ENCODE peak calls at places on chromosomes 4 and X, in seven cellular contexts. One of them, this sample, is unnamed.

GRCh38 chrX:150790021-150790420 is 96.8 kb downstream of the MTMR1 start:
- DNase-seq in T-helper 9 cell: no peak
- DNase-seq in activated CD4-positive, CD25-positive, alpha-beta regulatory T cell treated with anti-CD3 and anti-CD28 coated beads, Interleukin-2, amount 50 U/mL, for 72 hours: no peak
- DNase-seq in lower leg skin: no peak
- DNase-seq in fibroblast of mammary gland: no peak
- DNase-seq in GM10248: no peak
- DNase-seq in stimulated activated CD4-positive, alpha-beta T cell treated with anti-CD3 and anti-CD28 coated beads, Interleukin-12 subunit alpha, Interleukin-12 subunit beta, amount 100 ng/mL, for 24 hours: no peak
- DNase-seq in this sample: no peak

GRCh38 chr4:2763511-2763967 is 7.4 kb upstream of the TNIP2 start:
- DNase-seq in fibroblast of mammary gland: peak
- DNase-seq in T-helper 9 cell: no peak
- DNase-seq in GM10248: peak
- DNase-seq in lower leg skin: no peak
- DNase-seq in activated CD4-positive, CD25-positive, alpha-beta regulatory T cell treated with anti-CD3 and anti-CD28 coated beads, Interleukin-2, amount 50 U/mL, for 72 hours: no peak
- DNase-seq in stimulated activated CD4-positive, alpha-beta T cell treated with anti-CD3 and anti-CD28 coated beads, Interleukin-12 subunit alpha, Interleukin-12 subunit beta, amount 100 ng/mL, for 24 hours: no peak
- DNase-seq in this sample: no peak

GRCh38 chr4:141635726-141636076 is 682 bp upstream of the IL15 start:
- DNase-seq in GM10248: peak
- DNase-seq in stimulated activated CD4-positive, alpha-beta T cell treated with anti-CD3 and anti-CD28 coated beads, Interleukin-12 subunit alpha, Interleukin-12 subunit beta, amount 100 ng/mL, for 24 hours: no peak
- DNase-seq in activated CD4-positive, CD25-positive, alpha-beta regulatory T cell treated with anti-CD3 and anti-CD28 coated beads, Interleukin-2, amount 50 U/mL, for 72 hours: no peak
- DNase-seq in T-helper 9 cell: no peak
- DNase-seq in fibroblast of mammary gland: no peak
- DNase-seq in lower leg skin: no peak
- DNase-seq in this sample: no peak

GRCh38 chr4:73859614-73860088 is 6.6 kb downstream of the PF4V1 start:
- DNase-seq in lower leg skin: no peak
- DNase-seq in GM10248: no peak
- DNase-seq in stimulated activated CD4-positive, alpha-beta T cell treated with anti-CD3 and anti-CD28 coated beads, Interleukin-12 subunit alpha, Interleukin-12 subunit beta, amount 100 ng/mL, for 24 hours: no peak
- DNase-seq in activated CD4-positive, CD25-positive, alpha-beta regulatory T cell treated with anti-CD3 and anti-CD28 coated beads, Interleukin-2, amount 50 U/mL, for 72 hours: no peak
- DNase-seq in T-helper 9 cell: no peak
- DNase-seq in fibroblast of mammary gland: no peak
- DNase-seq in this sample: no peak

GRCh38 chrX:8323356-8323755 is 141.3 kb upstream of the VCX3B start:
- DNase-seq in lower leg skin: no peak
- DNase-seq in activated CD4-positive, CD25-positive, alpha-beta regulatory T cell treated with anti-CD3 and anti-CD28 coated beads, Interleukin-2, amount 50 U/mL, for 72 hours: no peak
- DNase-seq in T-helper 9 cell: no peak
- DNase-seq in fibroblast of mammary gland: no peak
- DNase-seq in stimulated activated CD4-positive, alpha-beta T cell treated with anti-CD3 and anti-CD28 coated beads, Interleukin-12 subunit alpha, Interleukin-12 subunit beta, amount 100 ng/mL, for 24 hours: no peak
- DNase-seq in GM10248: no peak
- DNase-seq in this sample: no peak

GRCh38 chrX:123489011-123489410 is 243.8 kb downstream of the THOC2 start:
- DNase-seq in stimulated activated CD4-positive, alpha-beta T cell treated with anti-CD3 and anti-CD28 coated beads, Interleukin-12 subunit alpha, Interleukin-12 subunit beta, amount 100 ng/mL, for 24 hours: no peak
- DNase-seq in fibroblast of mammary gland: peak
- DNase-seq in T-helper 9 cell: no peak
- DNase-seq in activated CD4-positive, CD25-positive, alpha-beta regulatory T cell treated with anti-CD3 and anti-CD28 coated beads, Interleukin-2, amount 50 U/mL, for 72 hours: no peak
- DNase-seq in GM10248: no peak
- DNase-seq in lower leg skin: no peak
- DNase-seq in this sample: no peak

GRCh38 chrX:153521034-153521433 is 3.6 kb downstream of the ATP2B3 start:
- DNase-seq in T-helper 9 cell: no peak
- DNase-seq in activated CD4-positive, CD25-positive, alpha-beta regulatory T cell treated with anti-CD3 and anti-CD28 coated beads, Interleukin-2, amount 50 U/mL, for 72 hours: no peak
- DNase-seq in stimulated activated CD4-positive, alpha-beta T cell treated with anti-CD3 and anti-CD28 coated beads, Interleukin-12 subunit alpha, Interleukin-12 subunit beta, amount 100 ng/mL, for 24 hours: no peak
- DNase-seq in lower leg skin: no peak
- DNase-seq in fibroblast of mammary gland: peak
- DNase-seq in GM10248: no peak
- DNase-seq in this sample: no peak

GRCh38 chr4:74319506-74319905 is 11.2 kb downstream of the EPGN start:
- DNase-seq in fibroblast of mammary gland: no peak
- DNase-seq in GM10248: no peak
- DNase-seq in stimulated activated CD4-positive, alpha-beta T cell treated with anti-CD3 and anti-CD28 coated beads, Interleukin-12 subunit alpha, Interleukin-12 subunit beta, amount 100 ng/mL, for 24 hours: no peak
- DNase-seq in activated CD4-positive, CD25-positive, alpha-beta regulatory T cell treated with anti-CD3 and anti-CD28 coated beads, Interleukin-2, amount 50 U/mL, for 72 hours: no peak
- DNase-seq in T-helper 9 cell: no peak
- DNase-seq in lower leg skin: no peak
- DNase-seq in this sample: no peak

GRCh38 chr4:138861130-138861529 is 154.5 kb upstream of the NOCT start:
- DNase-seq in T-helper 9 cell: no peak
- DNase-seq in stimulated activated CD4-positive, alpha-beta T cell treated with anti-CD3 and anti-CD28 coated beads, Interleukin-12 subunit alpha, Interleukin-12 subunit beta, amount 100 ng/mL, for 24 hours: no peak
- DNase-seq in activated CD4-positive, CD25-positive, alpha-beta regulatory T cell treated with anti-CD3 and anti-CD28 coated beads, Interleukin-2, amount 50 U/mL, for 72 hours: no peak
- DNase-seq in GM10248: no peak
- DNase-seq in lower leg skin: no peak
- DNase-seq in fibroblast of mammary gland: no peak
- DNase-seq in this sample: no peak

GRCh38 chr4:31236635-31237173 is 516.5 kb downstream of the PCDH7 start:
- DNase-seq in stimulated activated CD4-positive, alpha-beta T cell treated with anti-CD3 and anti-CD28 coated beads, Interleukin-12 subunit alpha, Interleukin-12 subunit beta, amount 100 ng/mL, for 24 hours: no peak
- DNase-seq in fibroblast of mammary gland: no peak
- DNase-seq in GM10248: no peak
- DNase-seq in activated CD4-positive, CD25-positive, alpha-beta regulatory T cell treated with anti-CD3 and anti-CD28 coated beads, Interleukin-2, amount 50 U/mL, for 72 hours: no peak
- DNase-seq in lower leg skin: no peak
- DNase-seq in T-helper 9 cell: no peak
- DNase-seq in this sample: no peak

GRCh38 chr4:105902550-105903262 is 7.4 kb downstream of the NPNT start:
- DNase-seq in stimulated activated CD4-positive, alpha-beta T cell treated with anti-CD3 and anti-CD28 coated beads, Interleukin-12 subunit alpha, Interleukin-12 subunit beta, amount 100 ng/mL, for 24 hours: no peak
- DNase-seq in fibroblast of mammary gland: no peak
- DNase-seq in T-helper 9 cell: no peak
- DNase-seq in lower leg skin: no peak
- DNase-seq in GM10248: no peak
- DNase-seq in activated CD4-positive, CD25-positive, alpha-beta regulatory T cell treated with anti-CD3 and anti-CD28 coated beads, Interleukin-2, amount 50 U/mL, for 72 hours: no peak
- DNase-seq in this sample: no peak

GRCh38 chr4:159103406-159104131 is 690 bp downstream of the RAPGEF2 start:
- DNase-seq in stimulated activated CD4-positive, alpha-beta T cell treated with anti-CD3 and anti-CD28 coated beads, Interleukin-12 subunit alpha, Interleukin-12 subunit beta, amount 100 ng/mL, for 24 hours: peak
- DNase-seq in lower leg skin: peak
- DNase-seq in T-helper 9 cell: peak
- DNase-seq in GM10248: peak
- DNase-seq in activated CD4-positive, CD25-positive, alpha-beta regulatory T cell treated with anti-CD3 and anti-CD28 coated beads, Interleukin-2, amount 50 U/mL, for 72 hours: peak
- DNase-seq in fibroblast of mammary gland: peak
- DNase-seq in this sample: no peak

GRCh38 chrX:11665144-11666040 is at the start of gene ARHGAP6:
- DNase-seq in stimulated activated CD4-positive, alpha-beta T cell treated with anti-CD3 and anti-CD28 coated beads, Interleukin-12 subunit alpha, Interleukin-12 subunit beta, amount 100 ng/mL, for 24 hours: no peak
- DNase-seq in T-helper 9 cell: no peak
- DNase-seq in activated CD4-positive, CD25-positive, alpha-beta regulatory T cell treated with anti-CD3 and anti-CD28 coated beads, Interleukin-2, amount 50 U/mL, for 72 hours: no peak
- DNase-seq in fibroblast of mammary gland: peak
- DNase-seq in lower leg skin: peak
- DNase-seq in GM10248: peak
- DNase-seq in this sample: peak

GRCh38 chrX:104343408-104344129 is 88.8 kb upstream of the ESX1 start:
- DNase-seq in lower leg skin: no peak
- DNase-seq in stimulated activated CD4-positive, alpha-beta T cell treated with anti-CD3 and anti-CD28 coated beads, Interleukin-12 subunit alpha, Interleukin-12 subunit beta, amount 100 ng/mL, for 24 hours: peak
- DNase-seq in activated CD4-positive, CD25-positive, alpha-beta regulatory T cell treated with anti-CD3 and anti-CD28 coated beads, Interleukin-2, amount 50 U/mL, for 72 hours: peak
- DNase-seq in GM10248: peak
- DNase-seq in fibroblast of mammary gland: peak
- DNase-seq in T-helper 9 cell: peak
- DNase-seq in this sample: peak

GRCh38 chr4:179145746-179146530 is 1703.7 kb upstream of the AGA start:
- DNase-seq in T-helper 9 cell: no peak
- DNase-seq in fibroblast of mammary gland: no peak
- DNase-seq in lower leg skin: no peak
- DNase-seq in stimulated activated CD4-positive, alpha-beta T cell treated with anti-CD3 and anti-CD28 coated beads, Interleukin-12 subunit alpha, Interleukin-12 subunit beta, amount 100 ng/mL, for 24 hours: no peak
- DNase-seq in activated CD4-positive, CD25-positive, alpha-beta regulatory T cell treated with anti-CD3 and anti-CD28 coated beads, Interleukin-2, amount 50 U/mL, for 72 hours: no peak
- DNase-seq in GM10248: no peak
- DNase-seq in this sample: peak

GRCh38 chr4:104752337-104752736 is 257.6 kb upstream of the CXXC4 start:
- DNase-seq in lower leg skin: no peak
- DNase-seq in GM10248: peak
- DNase-seq in stimulated activated CD4-positive, alpha-beta T cell treated with anti-CD3 and anti-CD28 coated beads, Interleukin-12 subunit alpha, Interleukin-12 subunit beta, amount 100 ng/mL, for 24 hours: no peak
- DNase-seq in T-helper 9 cell: no peak
- DNase-seq in fibroblast of mammary gland: peak
- DNase-seq in activated CD4-positive, CD25-positive, alpha-beta regulatory T cell treated with anti-CD3 and anti-CD28 coated beads, Interleukin-2, amount 50 U/mL, for 72 hours: no peak
- DNase-seq in this sample: no peak

GRCh38 chr4:187602339-187603092 is 393.1 kb upstream of the ZFP42 start:
- DNase-seq in fibroblast of mammary gland: peak
- DNase-seq in stimulated activated CD4-positive, alpha-beta T cell treated with anti-CD3 and anti-CD28 coated beads, Interleukin-12 subunit alpha, Interleukin-12 subunit beta, amount 100 ng/mL, for 24 hours: no peak
- DNase-seq in lower leg skin: no peak
- DNase-seq in activated CD4-positive, CD25-positive, alpha-beta regulatory T cell treated with anti-CD3 and anti-CD28 coated beads, Interleukin-2, amount 50 U/mL, for 72 hours: no peak
- DNase-seq in T-helper 9 cell: no peak
- DNase-seq in GM10248: no peak
- DNase-seq in this sample: no peak

GRCh38 chrX:87813566-87813965 is 296.0 kb downstream of the KLHL4 start:
- DNase-seq in lower leg skin: no peak
- DNase-seq in activated CD4-positive, CD25-positive, alpha-beta regulatory T cell treated with anti-CD3 and anti-CD28 coated beads, Interleukin-2, amount 50 U/mL, for 72 hours: no peak
- DNase-seq in fibroblast of mammary gland: no peak
- DNase-seq in GM10248: no peak
- DNase-seq in stimulated activated CD4-positive, alpha-beta T cell treated with anti-CD3 and anti-CD28 coated beads, Interleukin-12 subunit alpha, Interleukin-12 subunit beta, amount 100 ng/mL, for 24 hours: no peak
- DNase-seq in T-helper 9 cell: no peak
- DNase-seq in this sample: no peak

GRCh38 chr4:53717064-53717549 is 125.8 kb upstream of the LNX1 start:
- DNase-seq in lower leg skin: no peak
- DNase-seq in T-helper 9 cell: no peak
- DNase-seq in activated CD4-positive, CD25-positive, alpha-beta regulatory T cell treated with anti-CD3 and anti-CD28 coated beads, Interleukin-2, amount 50 U/mL, for 72 hours: no peak
- DNase-seq in fibroblast of mammary gland: peak
- DNase-seq in stimulated activated CD4-positive, alpha-beta T cell treated with anti-CD3 and anti-CD28 coated beads, Interleukin-12 subunit alpha, Interleukin-12 subunit beta, amount 100 ng/mL, for 24 hours: no peak
- DNase-seq in GM10248: no peak
- DNase-seq in this sample: no peak

GRCh38 chr4:52844596-52844995 is 17.5 kb upstream of the RASL11B start:
- DNase-seq in lower leg skin: no peak
- DNase-seq in T-helper 9 cell: no peak
- DNase-seq in activated CD4-positive, CD25-positive, alpha-beta regulatory T cell treated with anti-CD3 and anti-CD28 coated beads, Interleukin-2, amount 50 U/mL, for 72 hours: no peak
- DNase-seq in fibroblast of mammary gland: no peak
- DNase-seq in GM10248: no peak
- DNase-seq in stimulated activated CD4-positive, alpha-beta T cell treated with anti-CD3 and anti-CD28 coated beads, Interleukin-12 subunit alpha, Interleukin-12 subunit beta, amount 100 ng/mL, for 24 hours: no peak
- DNase-seq in this sample: no peak

GRCh38 chr4:20028694-20029093 is 223.0 kb upstream of the SLIT2 start:
- DNase-seq in T-helper 9 cell: no peak
- DNase-seq in stimulated activated CD4-positive, alpha-beta T cell treated with anti-CD3 and anti-CD28 coated beads, Interleukin-12 subunit alpha, Interleukin-12 subunit beta, amount 100 ng/mL, for 24 hours: no peak
- DNase-seq in fibroblast of mammary gland: peak
- DNase-seq in lower leg skin: no peak
- DNase-seq in activated CD4-positive, CD25-positive, alpha-beta regulatory T cell treated with anti-CD3 and anti-CD28 coated beads, Interleukin-2, amount 50 U/mL, for 72 hours: no peak
- DNase-seq in GM10248: no peak
- DNase-seq in this sample: no peak

GRCh38 chrX:112789931-112790330 is 50.7 kb downstream of the AMOT start:
- DNase-seq in activated CD4-positive, CD25-positive, alpha-beta regulatory T cell treated with anti-CD3 and anti-CD28 coated beads, Interleukin-2, amount 50 U/mL, for 72 hours: no peak
- DNase-seq in stimulated activated CD4-positive, alpha-beta T cell treated with anti-CD3 and anti-CD28 coated beads, Interleukin-12 subunit alpha, Interleukin-12 subunit beta, amount 100 ng/mL, for 24 hours: no peak
- DNase-seq in GM10248: no peak
- DNase-seq in fibroblast of mammary gland: no peak
- DNase-seq in T-helper 9 cell: no peak
- DNase-seq in lower leg skin: no peak
- DNase-seq in this sample: no peak

GRCh38 chrX:22944945-22945344 is 54.8 kb upstream of the DDX53 start:
- DNase-seq in lower leg skin: no peak
- DNase-seq in T-helper 9 cell: no peak
- DNase-seq in stimulated activated CD4-positive, alpha-beta T cell treated with anti-CD3 and anti-CD28 coated beads, Interleukin-12 subunit alpha, Interleukin-12 subunit beta, amount 100 ng/mL, for 24 hours: no peak
- DNase-seq in activated CD4-positive, CD25-positive, alpha-beta regulatory T cell treated with anti-CD3 and anti-CD28 coated beads, Interleukin-2, amount 50 U/mL, for 72 hours: no peak
- DNase-seq in fibroblast of mammary gland: no peak
- DNase-seq in GM10248: no peak
- DNase-seq in this sample: no peak

GRCh38 chr4:164937576-164938270 is 39.7 kb downstream of the TRIM61 start:
- DNase-seq in T-helper 9 cell: no peak
- DNase-seq in GM10248: peak
- DNase-seq in stimulated activated CD4-positive, alpha-beta T cell treated with anti-CD3 and anti-CD28 coated beads, Interleukin-12 subunit alpha, Interleukin-12 subunit beta, amount 100 ng/mL, for 24 hours: no peak
- DNase-seq in fibroblast of mammary gland: peak
- DNase-seq in activated CD4-positive, CD25-positive, alpha-beta regulatory T cell treated with anti-CD3 and anti-CD28 coated beads, Interleukin-2, amount 50 U/mL, for 72 hours: no peak
- DNase-seq in lower leg skin: no peak
- DNase-seq in this sample: no peak

GRCh38 chr4:185845966-185846365 is 34.0 kb upstream of the SORBS2 start:
- DNase-seq in stimulated activated CD4-positive, alpha-beta T cell treated with anti-CD3 and anti-CD28 coated beads, Interleukin-12 subunit alpha, Interleukin-12 subunit beta, amount 100 ng/mL, for 24 hours: no peak
- DNase-seq in GM10248: no peak
- DNase-seq in fibroblast of mammary gland: no peak
- DNase-seq in activated CD4-positive, CD25-positive, alpha-beta regulatory T cell treated with anti-CD3 and anti-CD28 coated beads, Interleukin-2, amount 50 U/mL, for 72 hours: no peak
- DNase-seq in T-helper 9 cell: no peak
- DNase-seq in lower leg skin: no peak
- DNase-seq in this sample: no peak

GRCh38 chr4:92658318-92658717 is 354.6 kb downstream of the GRID2 start:
- DNase-seq in fibroblast of mammary gland: no peak
- DNase-seq in T-helper 9 cell: no peak
- DNase-seq in stimulated activated CD4-positive, alpha-beta T cell treated with anti-CD3 and anti-CD28 coated beads, Interleukin-12 subunit alpha, Interleukin-12 subunit beta, amount 100 ng/mL, for 24 hours: no peak
- DNase-seq in GM10248: no peak
- DNase-seq in lower leg skin: no peak
- DNase-seq in activated CD4-positive, CD25-positive, alpha-beta regulatory T cell treated with anti-CD3 and anti-CD28 coated beads, Interleukin-2, amount 50 U/mL, for 72 hours: no peak
- DNase-seq in this sample: no peak

GRCh38 chr4:112747035-112747434 is 110.1 kb downstream of the LARP7 start:
- DNase-seq in lower leg skin: no peak
- DNase-seq in stimulated activated CD4-positive, alpha-beta T cell treated with anti-CD3 and anti-CD28 coated beads, Interleukin-12 subunit alpha, Interleukin-12 subunit beta, amount 100 ng/mL, for 24 hours: no peak
- DNase-seq in activated CD4-positive, CD25-positive, alpha-beta regulatory T cell treated with anti-CD3 and anti-CD28 coated beads, Interleukin-2, amount 50 U/mL, for 72 hours: no peak
- DNase-seq in GM10248: no peak
- DNase-seq in fibroblast of mammary gland: no peak
- DNase-seq in T-helper 9 cell: no peak
- DNase-seq in this sample: peak

GRCh38 chr4:186900232-186900900 is 176.7 kb upstream of the FAT1 start:
- DNase-seq in T-helper 9 cell: no peak
- DNase-seq in fibroblast of mammary gland: peak
- DNase-seq in stimulated activated CD4-positive, alpha-beta T cell treated with anti-CD3 and anti-CD28 coated beads, Interleukin-12 subunit alpha, Interleukin-12 subunit beta, amount 100 ng/mL, for 24 hours: no peak
- DNase-seq in lower leg skin: no peak
- DNase-seq in activated CD4-positive, CD25-positive, alpha-beta regulatory T cell treated with anti-CD3 and anti-CD28 coated beads, Interleukin-2, amount 50 U/mL, for 72 hours: no peak
- DNase-seq in GM10248: no peak
- DNase-seq in this sample: no peak

GRCh38 chrX:53456254-53456653 is 22.1 kb upstream of the HSD17B10 start:
- DNase-seq in T-helper 9 cell: no peak
- DNase-seq in lower leg skin: no peak
- DNase-seq in activated CD4-positive, CD25-positive, alpha-beta regulatory T cell treated with anti-CD3 and anti-CD28 coated beads, Interleukin-2, amount 50 U/mL, for 72 hours: no peak
- DNase-seq in stimulated activated CD4-positive, alpha-beta T cell treated with anti-CD3 and anti-CD28 coated beads, Interleukin-12 subunit alpha, Interleukin-12 subunit beta, amount 100 ng/mL, for 24 hours: no peak
- DNase-seq in GM10248: no peak
- DNase-seq in fibroblast of mammary gland: peak
- DNase-seq in this sample: no peak

GRCh38 chrX:133465254-133465653 is 50.0 kb upstream of the GPC4 start:
- DNase-seq in fibroblast of mammary gland: no peak
- DNase-seq in stimulated activated CD4-positive, alpha-beta T cell treated with anti-CD3 and anti-CD28 coated beads, Interleukin-12 subunit alpha, Interleukin-12 subunit beta, amount 100 ng/mL, for 24 hours: no peak
- DNase-seq in GM10248: no peak
- DNase-seq in lower leg skin: no peak
- DNase-seq in activated CD4-positive, CD25-positive, alpha-beta regulatory T cell treated with anti-CD3 and anti-CD28 coated beads, Interleukin-2, amount 50 U/mL, for 72 hours: no peak
- DNase-seq in T-helper 9 cell: no peak
- DNase-seq in this sample: no peak

GRCh38 chrX:41482153-41482850 is 35.2 kb downstream of the NYX start:
- DNase-seq in lower leg skin: no peak
- DNase-seq in fibroblast of mammary gland: peak
- DNase-seq in stimulated activated CD4-positive, alpha-beta T cell treated with anti-CD3 and anti-CD28 coated beads, Interleukin-12 subunit alpha, Interleukin-12 subunit beta, amount 100 ng/mL, for 24 hours: no peak
- DNase-seq in GM10248: no peak
- DNase-seq in activated CD4-positive, CD25-positive, alpha-beta regulatory T cell treated with anti-CD3 and anti-CD28 coated beads, Interleukin-2, amount 50 U/mL, for 72 hours: no peak
- DNase-seq in T-helper 9 cell: no peak
- DNase-seq in this sample: no peak

GRCh38 chrX:150326843-150327242 is 36.3 kb upstream of the MAMLD1 start:
- DNase-seq in GM10248: no peak
- DNase-seq in T-helper 9 cell: no peak
- DNase-seq in lower leg skin: no peak
- DNase-seq in stimulated activated CD4-positive, alpha-beta T cell treated with anti-CD3 and anti-CD28 coated beads, Interleukin-12 subunit alpha, Interleukin-12 subunit beta, amount 100 ng/mL, for 24 hours: no peak
- DNase-seq in activated CD4-positive, CD25-positive, alpha-beta regulatory T cell treated with anti-CD3 and anti-CD28 coated beads, Interleukin-2, amount 50 U/mL, for 72 hours: no peak
- DNase-seq in fibroblast of mammary gland: no peak
- DNase-seq in this sample: no peak

GRCh38 chr4:26152051-26152450 is 168.8 kb upstream of the RBPJ start:
- DNase-seq in fibroblast of mammary gland: peak
- DNase-seq in activated CD4-positive, CD25-positive, alpha-beta regulatory T cell treated with anti-CD3 and anti-CD28 coated beads, Interleukin-2, amount 50 U/mL, for 72 hours: no peak
- DNase-seq in GM10248: no peak
- DNase-seq in lower leg skin: peak
- DNase-seq in stimulated activated CD4-positive, alpha-beta T cell treated with anti-CD3 and anti-CD28 coated beads, Interleukin-12 subunit alpha, Interleukin-12 subunit beta, amount 100 ng/mL, for 24 hours: no peak
- DNase-seq in T-helper 9 cell: no peak
- DNase-seq in this sample: no peak

GRCh38 chr4:17761062-17761461 is 20.4 kb downstream of the FAM184B start:
- DNase-seq in stimulated activated CD4-positive, alpha-beta T cell treated with anti-CD3 and anti-CD28 coated beads, Interleukin-12 subunit alpha, Interleukin-12 subunit beta, amount 100 ng/mL, for 24 hours: no peak
- DNase-seq in T-helper 9 cell: no peak
- DNase-seq in GM10248: no peak
- DNase-seq in fibroblast of mammary gland: no peak
- DNase-seq in lower leg skin: no peak
- DNase-seq in activated CD4-positive, CD25-positive, alpha-beta regulatory T cell treated with anti-CD3 and anti-CD28 coated beads, Interleukin-2, amount 50 U/mL, for 72 hours: no peak
- DNase-seq in this sample: no peak

GRCh38 chrX:129634541-129634940 is 20.2 kb downstream of the APLN start:
- DNase-seq in fibroblast of mammary gland: no peak
- DNase-seq in GM10248: no peak
- DNase-seq in lower leg skin: no peak
- DNase-seq in activated CD4-positive, CD25-positive, alpha-beta regulatory T cell treated with anti-CD3 and anti-CD28 coated beads, Interleukin-2, amount 50 U/mL, for 72 hours: no peak
- DNase-seq in T-helper 9 cell: no peak
- DNase-seq in stimulated activated CD4-positive, alpha-beta T cell treated with anti-CD3 and anti-CD28 coated beads, Interleukin-12 subunit alpha, Interleukin-12 subunit beta, amount 100 ng/mL, for 24 hours: no peak
- DNase-seq in this sample: no peak

GRCh38 chr4:78057600-78058560 is 757 bp downstream of the FRAS1 start:
- DNase-seq in fibroblast of mammary gland: peak
- DNase-seq in GM10248: no peak
- DNase-seq in activated CD4-positive, CD25-positive, alpha-beta regulatory T cell treated with anti-CD3 and anti-CD28 coated beads, Interleukin-2, amount 50 U/mL, for 72 hours: no peak
- DNase-seq in stimulated activated CD4-positive, alpha-beta T cell treated with anti-CD3 and anti-CD28 coated beads, Interleukin-12 subunit alpha, Interleukin-12 subunit beta, amount 100 ng/mL, for 24 hours: peak
- DNase-seq in lower leg skin: peak
- DNase-seq in T-helper 9 cell: no peak
- DNase-seq in this sample: no peak

GRCh38 chr4:38154251-38154650 is 194.1 kb downstream of the PTTG2 start:
- DNase-seq in activated CD4-positive, CD25-positive, alpha-beta regulatory T cell treated with anti-CD3 and anti-CD28 coated beads, Interleukin-2, amount 50 U/mL, for 72 hours: no peak
- DNase-seq in GM10248: no peak
- DNase-seq in fibroblast of mammary gland: no peak
- DNase-seq in T-helper 9 cell: no peak
- DNase-seq in stimulated activated CD4-positive, alpha-beta T cell treated with anti-CD3 and anti-CD28 coated beads, Interleukin-12 subunit alpha, Interleukin-12 subunit beta, amount 100 ng/mL, for 24 hours: no peak
- DNase-seq in lower leg skin: no peak
- DNase-seq in this sample: no peak

GRCh38 chr4:3753711-3754412 is 12.3 kb upstream of the ADRA2C start:
- DNase-seq in activated CD4-positive, CD25-positive, alpha-beta regulatory T cell treated with anti-CD3 and anti-CD28 coated beads, Interleukin-2, amount 50 U/mL, for 72 hours: no peak
- DNase-seq in GM10248: no peak
- DNase-seq in stimulated activated CD4-positive, alpha-beta T cell treated with anti-CD3 and anti-CD28 coated beads, Interleukin-12 subunit alpha, Interleukin-12 subunit beta, amount 100 ng/mL, for 24 hours: no peak
- DNase-seq in fibroblast of mammary gland: no peak
- DNase-seq in lower leg skin: no peak
- DNase-seq in T-helper 9 cell: no peak
- DNase-seq in this sample: no peak

This sample was measured in SW 1271.